ENCODE peak calls at places on chromosomes 13 and 19, in nine cellular contexts. N is A549, V is sigmoid colon, P is ovary, Y is transverse colon, H is H1, O is suprapubic skin, D is esophagus muscularis mucosa, E is stomach. K is an unnamed sample.

GRCh38 chr19:55251296-55252081 is 7.3 kb downstream of the PPP6R1 start:
- DNase-seq in N (no peak), V (no peak), P (no peak), Y (no peak), H (no peak), O (no peak), D (no peak), E (peak), K (no peak)

GRCh38 chr13:46983881-46984280 is 87.0 kb upstream of the HTR2A start:
- DNase-seq in N (no peak), V (no peak), P (no peak), Y (no peak), H (no peak), O (no peak), D (no peak), E (no peak), K (no peak)

GRCh38 chr13:32178763-32179162 is 136.4 kb downstream of the ZAR1L start:
- DNase-seq in N (no peak), V (no peak), P (no peak), Y (no peak), H (no peak), O (no peak), D (no peak), E (no peak), K (no peak)

GRCh38 chr13:77565635-77566034 is 30.1 kb downstream of the SCEL start:
- DNase-seq in N (peak), V (no peak), P (no peak), Y (no peak), H (no peak), O (no peak), D (no peak), E (no peak), K (no peak)

GRCh38 chr13:45299194-45299593 is 41.8 kb downstream of the TPT1 start:
- DNase-seq in N (no peak), V (no peak), P (no peak), Y (no peak), H (no peak), O (no peak), D (no peak), E (no peak), K (no peak)

GRCh38 chr13:66640231-66640630 is 589.9 kb downstream of the PCDH9 start:
- DNase-seq in N (no peak), V (no peak), P (no peak), Y (no peak), H (no peak), O (no peak), D (no peak), E (no peak), K (no peak)

GRCh38 chr19:10009269-10009665 is 1.0 kb downstream of the COL5A3 start:
- DNase-seq in N (no peak), V (peak), P (peak), Y (peak), H (no peak), O (no peak), D (peak), E (peak), K (peak)

GRCh38 chr19:9863759-9864158 is 28.6 kb downstream of the PIN1 start:
- DNase-seq in N (no peak), V (no peak), P (no peak), Y (no peak), H (no peak), O (no peak), D (no peak), E (no peak), K (no peak)

GRCh38 chr13:110281736-110282135 is 25.2 kb downstream of the COL4A1 start:
- DNase-seq in N (no peak), V (peak), P (no peak), Y (no peak), H (no peak), O (no peak), D (no peak), E (no peak), K (no peak)

GRCh38 chr13:44298314-44298713 is 75.3 kb upstream of the SERP2 start:
- DNase-seq in N (no peak), V (no peak), P (no peak), Y (no peak), H (no peak), O (no peak), D (no peak), E (no peak), K (no peak)

GRCh38 chr13:62387642-62388041 is 972.0 kb upstream of the PCDH20 start:
- DNase-seq in N (no peak), V (no peak), P (no peak), Y (no peak), H (no peak), O (no peak), D (no peak), E (no peak), K (no peak)

GRCh38 chr19:42250666-42251531 is 4.0 kb downstream of the ERF start:
- DNase-seq in N (no peak), V (peak), P (no peak), Y (no peak), H (no peak), O (no peak), D (no peak), E (no peak), K (no peak)

GRCh38 chr13:24910502-24911134 is 146.6 kb downstream of the RNF17 start:
- DNase-seq in N (peak), V (no peak), P (no peak), Y (peak), H (no peak), O (no peak), D (no peak), E (no peak), K (no peak)

GRCh38 chr19:16200038-16200775 is 2.5 kb downstream of the AP1M1 start:
- DNase-seq in N (peak), V (peak), P (no peak), Y (no peak), H (no peak), O (no peak), D (no peak), E (no peak), K (peak)

GRCh38 chr13:80047406-80047805 is 293.5 kb downstream of the SPRY2 start:
- DNase-seq in N (no peak), V (no peak), P (no peak), Y (no peak), H (no peak), O (no peak), D (no peak), E (no peak), K (no peak)

GRCh38 chr13:64234255-64234654 is 2818.6 kb upstream of the PCDH20 start:
- DNase-seq in N (no peak), V (no peak), P (no peak), Y (no peak), H (no peak), O (no peak), D (no peak), E (no peak), K (no peak)

GRCh38 chr13:22748866-22749586 is 431.8 kb upstream of the SGCG start:
- DNase-seq in N (no peak), V (no peak), P (no peak), Y (no peak), H (no peak), O (no peak), D (no peak), E (no peak), K (no peak)

GRCh38 chr13:27792393-27793218 is at the start of gene GSX1:
- DNase-seq in N (peak), V (no peak), P (no peak), Y (peak), H (peak), O (no peak), D (no peak), E (peak), K (no peak)

GRCh38 chr13:65913173-65913572 is 1317.0 kb downstream of the PCDH9 start:
- DNase-seq in N (no peak), V (no peak), P (no peak), Y (no peak), H (no peak), O (no peak), D (no peak), E (no peak), K (no peak)

GRCh38 chr13:28819748-28820098 is 416 bp upstream of the MTUS2 start:
- DNase-seq in N (peak), V (no peak), P (no peak), Y (peak), H (no peak), O (no peak), D (no peak), E (peak), K (no peak)

GRCh38 chr19:57165846-57166245 is 1.4 kb downstream of the DUXA start:
- DNase-seq in N (no peak), V (no peak), P (no peak), Y (no peak), H (no peak), O (no peak), D (no peak), E (no peak), K (no peak)

GRCh38 chr19:29485293-29485692 is 40.5 kb upstream of the VSTM2B start:
- DNase-seq in N (no peak), V (peak), P (no peak), Y (no peak), H (no peak), O (peak), D (peak), E (peak), K (no peak)

GRCh38 chr13:27403252-27403678 is 21.2 kb upstream of the GTF3A start:
- DNase-seq in N (no peak), V (no peak), P (no peak), Y (no peak), H (no peak), O (no peak), D (no peak), E (no peak), K (no peak)

GRCh38 chr19:17681505-17682125 is 6.5 kb downstream of the UNC13A start:
- DNase-seq in N (no peak), V (no peak), P (peak), Y (no peak), H (no peak), O (no peak), D (no peak), E (no peak), K (no peak)

GRCh38 chr19:33726756-33727155 is 69.9 kb upstream of the KCTD15 start:
- DNase-seq in N (no peak), V (no peak), P (no peak), Y (no peak), H (no peak), O (no peak), D (no peak), E (no peak), K (no peak)

GRCh38 chr13:107370036-107370785 is 802.3 kb upstream of the ARGLU1 start:
- DNase-seq in N (no peak), V (no peak), P (no peak), Y (no peak), H (no peak), O (no peak), D (no peak), E (no peak), K (no peak)

GRCh38 chr13:91368676-91369425 is 21.4 kb downstream of the MIR17HG start:
- DNase-seq in N (no peak), V (no peak), P (no peak), Y (no peak), H (no peak), O (no peak), D (no peak), E (no peak), K (no peak)

GRCh38 chr13:40550130-40550529 is 116.3 kb downstream of the FOXO1 start:
- DNase-seq in N (no peak), V (no peak), P (no peak), Y (no peak), H (no peak), O (no peak), D (no peak), E (no peak), K (no peak)

GRCh38 chr19:49150944-49151243 is 4.3 kb downstream of the HRC start:
- DNase-seq in N (no peak), V (no peak), P (no peak), Y (no peak), H (no peak), O (no peak), D (no peak), E (no peak), K (no peak)
- H3K4me3 ChIP-seq in N (peak), V (peak), P (peak), Y (peak), H (peak), O (peak), D (peak), E (peak), K (peak)

DNA sequence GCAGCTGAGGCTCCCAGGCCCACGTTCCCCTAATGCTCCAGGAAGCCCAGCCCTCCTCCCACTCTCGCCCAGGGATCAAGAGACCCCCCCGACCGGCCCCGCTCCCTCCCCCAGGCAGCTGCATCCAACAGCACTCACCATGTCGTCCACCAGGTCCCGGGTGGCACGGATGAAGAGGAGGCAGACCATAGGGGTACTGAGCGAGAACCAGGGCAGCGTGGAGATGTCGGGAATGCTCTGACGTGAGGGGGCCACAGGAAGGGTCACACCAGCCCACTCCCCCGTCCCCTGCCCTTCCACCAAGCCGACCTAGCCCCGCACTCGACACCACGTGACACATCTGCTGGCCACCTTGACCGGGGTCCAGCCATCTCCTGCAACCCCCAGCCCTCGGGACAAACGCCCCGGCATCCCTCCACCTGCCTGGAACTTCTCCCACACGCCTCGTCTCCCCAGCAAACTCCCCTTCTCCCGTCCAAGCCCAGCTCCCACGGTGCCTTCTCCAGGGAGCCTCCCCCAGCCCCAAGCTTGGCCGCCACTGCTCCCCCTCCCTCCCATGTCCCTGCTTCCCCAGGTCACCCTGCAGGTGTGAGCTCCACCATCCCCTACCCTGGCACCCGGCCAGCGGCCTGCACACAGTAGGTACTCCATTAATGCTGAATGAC is 4.9 kb downstream of the ATP8B3 start:
- DNase-seq in N (no peak), V (no peak), P (no peak), Y (no peak), H (no peak), O (no peak), D (no peak), E (no peak), K (no peak)
- TF ChIP-seq EP300 in N (no peak), V (no peak), P (no peak), Y (no peak), H (no peak), O (no peak), D (no peak), E (no peak), K (no peak)

GRCh38 chr19:13095934-13096890 is 6.4 kb downstream of the LYL1 start:
- DNase-seq in N (peak), V (peak), P (no peak), Y (no peak), H (no peak), O (no peak), D (no peak), E (no peak), K (no peak)

GRCh38 chr19:13094771-13095392 is 7.8 kb downstream of the LYL1 start:
- DNase-seq in N (no peak), V (no peak), P (no peak), Y (no peak), H (no peak), O (no peak), D (no peak), E (no peak), K (no peak)

GRCh38 chr19:13096968-13097330 is 5.7 kb downstream of the LYL1 start:
- DNase-seq in N (no peak), V (no peak), P (no peak), Y (no peak), H (no peak), O (no peak), D (no peak), E (no peak), K (no peak)

GRCh38 chr19:13094285-13094595 is 8.4 kb downstream of the LYL1 start:
- DNase-seq in N (no peak), V (peak), P (no peak), Y (no peak), H (no peak), O (no peak), D (no peak), E (no peak), K (no peak)

GRCh38 chr19:13095393-13095784 is 7.3 kb downstream of the LYL1 start:
- DNase-seq in N (no peak), V (no peak), P (no peak), Y (no peak), H (no peak), O (no peak), D (no peak), E (no peak), K (no peak)
- TF ChIP-seq POLR2A in N (no peak), V (no peak), P (no peak), Y (no peak), H (peak), O (no peak), D (no peak), E (no peak), K (no peak)

DNA sequence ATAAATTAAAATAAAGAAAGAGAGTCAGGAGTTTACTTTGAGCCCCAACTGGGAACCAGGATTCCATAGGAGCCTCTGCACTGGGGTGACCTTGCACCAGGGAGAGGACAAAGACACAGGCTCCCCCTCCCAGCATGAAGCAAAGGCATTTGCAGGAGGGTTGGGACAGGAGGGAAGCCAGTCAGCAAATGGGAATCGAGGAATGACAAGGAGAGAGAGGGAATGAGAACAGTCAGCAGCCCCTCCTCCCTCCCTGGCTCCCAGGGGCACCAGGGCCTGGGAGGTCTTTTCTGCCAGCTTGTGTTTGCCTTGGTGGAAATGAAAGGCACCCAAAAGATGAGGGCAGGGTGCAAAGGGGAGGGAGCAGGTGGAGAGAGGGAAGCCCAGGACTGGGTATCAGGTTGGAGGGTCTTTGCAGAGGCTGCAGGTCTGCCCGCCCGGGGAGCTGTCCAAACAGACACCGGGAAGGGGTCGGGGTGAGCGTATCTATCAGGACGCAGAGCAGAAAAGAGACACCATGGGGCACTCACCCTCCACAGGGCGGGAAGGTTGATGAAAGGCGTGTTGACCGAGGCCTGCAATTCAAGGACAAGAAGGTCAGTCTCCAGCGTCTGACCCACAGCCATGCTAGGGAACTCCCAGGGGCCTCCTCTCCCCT is 3.8 kb downstream of the SBSN start:
- DNase-seq in N (no peak), V (no peak), P (no peak), Y (no peak), H (no peak), O (no peak), D (no peak), E (no peak), K (no peak)
- H3K4me3 ChIP-seq in N (no peak), V (no peak), P (no peak), Y (no peak), H (peak), O (no peak), D (no peak), E (no peak), K (no peak)

DNA sequence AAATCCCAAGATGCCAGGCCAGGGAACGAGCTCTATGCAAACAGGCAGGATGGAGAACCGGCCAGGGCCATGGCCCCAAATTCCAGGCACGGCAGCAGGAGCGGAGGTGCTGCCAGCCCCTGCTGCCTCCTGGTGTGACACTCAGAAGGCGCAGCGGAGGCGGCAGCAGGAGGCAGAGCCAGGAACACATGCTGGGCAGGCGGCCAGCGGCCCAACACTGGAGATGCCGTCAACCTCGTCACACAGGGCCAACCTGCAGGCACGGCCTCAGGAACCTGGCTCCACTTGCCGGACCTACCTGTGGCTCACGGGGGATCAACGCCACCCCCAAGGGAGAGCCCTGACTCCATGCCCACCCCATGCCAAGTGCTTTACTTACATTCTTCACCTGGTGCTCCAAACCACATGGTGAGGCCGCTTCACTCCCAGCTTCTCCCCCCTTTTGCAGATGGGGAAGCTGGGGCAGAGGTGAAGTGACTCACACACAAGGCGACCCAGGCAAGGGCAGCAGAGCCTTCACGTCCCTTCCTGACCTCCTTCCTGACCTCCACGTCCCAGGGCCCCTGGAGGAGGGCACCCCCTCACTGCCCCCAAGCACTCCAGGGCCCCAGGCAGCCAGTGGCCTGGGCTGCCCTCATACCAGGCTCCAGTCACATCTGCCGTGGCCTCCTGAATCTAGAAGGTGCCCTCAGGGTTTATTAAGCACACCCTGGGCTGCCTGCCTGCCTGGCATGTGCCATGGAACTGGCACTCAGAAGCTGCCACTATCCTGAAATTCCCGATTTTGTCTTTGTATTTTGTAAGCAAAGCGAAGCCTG is 43.5 kb downstream of the GGACT start:
- DNase-seq in N (no peak), V (no peak), P (no peak), Y (no peak), H (no peak), O (no peak), D (no peak), E (peak), K (no peak)
- TF ChIP-seq EP300 in N (no peak), V (no peak), P (no peak), Y (no peak), H (no peak), O (no peak), D (no peak), E (no peak), K (no peak)

DNA sequence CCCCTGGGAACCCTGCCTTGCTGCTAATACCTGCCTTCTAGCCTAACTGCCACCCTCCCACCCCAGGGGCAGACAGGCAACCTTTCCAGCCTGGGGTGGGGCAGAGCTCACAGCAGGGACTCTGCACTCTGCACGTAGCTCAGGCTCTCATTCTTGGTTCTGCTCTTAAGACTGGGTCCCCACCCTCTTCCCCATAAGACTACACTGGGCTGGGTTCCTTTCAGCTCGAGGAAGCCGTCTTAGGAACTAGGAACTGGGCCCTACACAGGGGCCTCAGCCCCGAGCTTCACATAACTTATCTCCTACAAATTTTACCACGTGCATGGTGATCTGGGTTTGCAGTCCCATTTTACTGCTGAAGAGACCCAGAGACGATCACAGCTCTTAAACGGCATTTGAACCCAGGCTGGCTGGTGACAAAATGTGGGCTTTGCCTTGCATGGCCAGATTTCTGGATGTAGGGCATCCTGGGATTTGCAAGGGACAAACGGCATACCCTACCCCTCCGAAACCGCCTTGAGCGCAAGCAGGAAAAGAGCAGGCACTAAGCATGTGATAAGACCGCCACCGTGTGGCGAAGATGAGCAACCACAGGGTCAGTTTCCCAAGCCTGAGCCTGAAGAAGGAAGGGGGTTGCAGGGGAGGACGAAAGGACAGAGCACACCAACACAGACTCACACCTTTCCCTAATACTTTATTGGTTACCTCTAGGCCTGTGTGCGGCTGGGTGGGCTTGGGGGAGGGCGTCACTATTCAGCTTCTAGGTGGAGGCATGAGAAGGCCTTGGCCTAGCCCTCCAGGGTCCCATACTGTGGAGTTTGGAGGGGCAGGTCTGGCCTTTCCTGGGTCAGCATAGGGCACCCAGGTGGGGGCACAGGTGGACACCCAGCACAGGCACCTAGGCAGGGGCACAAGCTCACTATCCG is 5.1 kb downstream of the JUNB start:
- DNase-seq in N (peak), V (peak), P (peak), Y (peak), H (no peak), O (no peak), D (no peak), E (peak), K (no peak)
- TF ChIP-seq POLR2A in N (no peak), V (no peak), P (peak), Y (peak), H (no peak), O (no peak), D (peak), E (no peak), K (no peak)